ENCODE peak calls at places on chromosomes 16 and 17, in four cellular contexts. One of them, this sample, is unnamed.

GRCh38 chr17:56351675-56352074 is 198.4 kb downstream of the ANKFN1 start:
- DNase-seq in SK-MEL-5: no peak
- DNase-seq in activated CD4-positive, CD25-positive, alpha-beta regulatory T cell: no peak
- DNase-seq in activated T-cell treated with anti-CD3 and anti-CD28 coated beads, Interleukin-2, amount 50 U/mL, for 72 hours: no peak
- DNase-seq in this sample: no peak

GRCh38 chr17:57946798-57947358 is 8.3 kb downstream of the CUEDC1 start:
- DNase-seq in SK-MEL-5: no peak
- DNase-seq in activated CD4-positive, CD25-positive, alpha-beta regulatory T cell: no peak
- DNase-seq in activated T-cell treated with anti-CD3 and anti-CD28 coated beads, Interleukin-2, amount 50 U/mL, for 72 hours: peak; percentile 28
- DNase-seq in this sample: no peak

GRCh38 chr17:45161288-45162021 is at the start of gene HEXIM2:
- DNase-seq in SK-MEL-5: peak; percentile 100
- DNase-seq in activated CD4-positive, CD25-positive, alpha-beta regulatory T cell: peak; percentile 99
- DNase-seq in activated T-cell treated with anti-CD3 and anti-CD28 coated beads, Interleukin-2, amount 50 U/mL, for 72 hours: peak; percentile 96
- DNase-seq in this sample: peak; percentile 99

GRCh38 chr17:81241648-81242420 is 2.7 kb downstream of the NDUFAF8 start:
- DNase-seq in SK-MEL-5: peak; percentile 75
- DNase-seq in activated CD4-positive, CD25-positive, alpha-beta regulatory T cell: peak; percentile 41
- DNase-seq in activated T-cell treated with anti-CD3 and anti-CD28 coated beads, Interleukin-2, amount 50 U/mL, for 72 hours: peak; percentile 81
- DNase-seq in this sample: peak; percentile 48

GRCh38 chr16:84471316-84471715 is 33.1 kb downstream of the MEAK7 start:
- DNase-seq in SK-MEL-5: no peak
- DNase-seq in activated CD4-positive, CD25-positive, alpha-beta regulatory T cell: no peak
- DNase-seq in activated T-cell treated with anti-CD3 and anti-CD28 coated beads, Interleukin-2, amount 50 U/mL, for 72 hours: no peak
- DNase-seq in this sample: no peak

GRCh38 chr17:10758062-10758461 is 28.2 kb upstream of the TMEM220 start:
- DNase-seq in SK-MEL-5: no peak
- DNase-seq in activated CD4-positive, CD25-positive, alpha-beta regulatory T cell: no peak
- DNase-seq in activated T-cell treated with anti-CD3 and anti-CD28 coated beads, Interleukin-2, amount 50 U/mL, for 72 hours: no peak
- DNase-seq in this sample: no peak

GRCh38 chr16:81327483-81328196 is 12.9 kb downstream of the GAN start:
- DNase-seq in SK-MEL-5: no peak
- DNase-seq in activated CD4-positive, CD25-positive, alpha-beta regulatory T cell: no peak
- DNase-seq in activated T-cell treated with anti-CD3 and anti-CD28 coated beads, Interleukin-2, amount 50 U/mL, for 72 hours: no peak
- DNase-seq in this sample: no peak

GRCh38 chr16:68800257-68800875 is 43.0 kb upstream of the TANGO6 start:
- DNase-seq in SK-MEL-5: peak; percentile 90
- DNase-seq in activated CD4-positive, CD25-positive, alpha-beta regulatory T cell: no peak
- DNase-seq in activated T-cell treated with anti-CD3 and anti-CD28 coated beads, Interleukin-2, amount 50 U/mL, for 72 hours: peak; percentile 77
- DNase-seq in this sample: peak; percentile 84

GRCh38 chr16:57301126-57301817 is 16.8 kb upstream of the PLLP start:
- DNase-seq in SK-MEL-5: no peak
- DNase-seq in activated CD4-positive, CD25-positive, alpha-beta regulatory T cell: no peak
- DNase-seq in activated T-cell treated with anti-CD3 and anti-CD28 coated beads, Interleukin-2, amount 50 U/mL, for 72 hours: no peak
- DNase-seq in this sample: no peak

GRCh38 chr16:29808219-29808900 is 2.0 kb downstream of the MAZ start:
- DNase-seq in SK-MEL-5: peak; percentile 20
- DNase-seq in activated CD4-positive, CD25-positive, alpha-beta regulatory T cell: no peak
- DNase-seq in activated T-cell treated with anti-CD3 and anti-CD28 coated beads, Interleukin-2, amount 50 U/mL, for 72 hours: peak; percentile 32
- DNase-seq in this sample: no peak

GRCh38 chr16:4011225-4011939 is 104.9 kb downstream of the ADCY9 start:
- DNase-seq in SK-MEL-5: no peak
- DNase-seq in activated CD4-positive, CD25-positive, alpha-beta regulatory T cell: no peak
- DNase-seq in activated T-cell treated with anti-CD3 and anti-CD28 coated beads, Interleukin-2, amount 50 U/mL, for 72 hours: no peak
- DNase-seq in this sample: no peak

GRCh38 chr17:61411114-61411943 is 11.7 kb downstream of the TBX2 start:
- DNase-seq in SK-MEL-5: no peak
- DNase-seq in activated CD4-positive, CD25-positive, alpha-beta regulatory T cell: no peak
- DNase-seq in activated T-cell treated with anti-CD3 and anti-CD28 coated beads, Interleukin-2, amount 50 U/mL, for 72 hours: no peak
- DNase-seq in this sample: peak; percentile 83

GRCh38 chr17:50209472-50210248 is 8.2 kb upstream of the COL1A1 start:
- DNase-seq in SK-MEL-5: no peak
- DNase-seq in activated CD4-positive, CD25-positive, alpha-beta regulatory T cell: no peak
- DNase-seq in activated T-cell treated with anti-CD3 and anti-CD28 coated beads, Interleukin-2, amount 50 U/mL, for 72 hours: no peak
- DNase-seq in this sample: peak; percentile 84

GRCh38 chr17:80481284-80482057 is 5.1 kb upstream of the NPTX1 start:
- DNase-seq in SK-MEL-5: no peak
- DNase-seq in activated CD4-positive, CD25-positive, alpha-beta regulatory T cell: no peak
- DNase-seq in activated T-cell treated with anti-CD3 and anti-CD28 coated beads, Interleukin-2, amount 50 U/mL, for 72 hours: no peak
- DNase-seq in this sample: no peak

GRCh38 chr17:17413821-17414220 is 63.0 kb upstream of the MED9 start:
- DNase-seq in SK-MEL-5: no peak
- DNase-seq in activated CD4-positive, CD25-positive, alpha-beta regulatory T cell: no peak
- DNase-seq in activated T-cell treated with anti-CD3 and anti-CD28 coated beads, Interleukin-2, amount 50 U/mL, for 72 hours: no peak
- DNase-seq in this sample: peak; percentile 17

GRCh38 chr16:11524098-11524760 is 62.5 kb downstream of the LITAF start:
- DNase-seq in SK-MEL-5: no peak
- DNase-seq in activated CD4-positive, CD25-positive, alpha-beta regulatory T cell: no peak
- DNase-seq in activated T-cell treated with anti-CD3 and anti-CD28 coated beads, Interleukin-2, amount 50 U/mL, for 72 hours: no peak
- DNase-seq in this sample: no peak

GRCh38 chr17:31425646-31426045 is 34.2 kb downstream of the RAB11FIP4 start:
- DNase-seq in SK-MEL-5: no peak
- DNase-seq in activated CD4-positive, CD25-positive, alpha-beta regulatory T cell: no peak
- DNase-seq in activated T-cell treated with anti-CD3 and anti-CD28 coated beads, Interleukin-2, amount 50 U/mL, for 72 hours: no peak
- DNase-seq in this sample: no peak

GRCh38 chr17:5510776-5511175 is 24.4 kb downstream of the MIS12 start:
- DNase-seq in SK-MEL-5: no peak
- DNase-seq in activated CD4-positive, CD25-positive, alpha-beta regulatory T cell: no peak
- DNase-seq in activated T-cell treated with anti-CD3 and anti-CD28 coated beads, Interleukin-2, amount 50 U/mL, for 72 hours: no peak
- DNase-seq in this sample: no peak

GRCh38 chr17:20997711-20998570 is 44.9 kb downstream of the USP22 start:
- DNase-seq in SK-MEL-5: peak; percentile 50
- DNase-seq in activated CD4-positive, CD25-positive, alpha-beta regulatory T cell: no peak
- DNase-seq in activated T-cell treated with anti-CD3 and anti-CD28 coated beads, Interleukin-2, amount 50 U/mL, for 72 hours: no peak
- DNase-seq in this sample: no peak

GRCh38 chr17:44916781-44917241 is 1.5 kb upstream of the GFAP start:
- DNase-seq in SK-MEL-5: peak; percentile 38
- DNase-seq in activated CD4-positive, CD25-positive, alpha-beta regulatory T cell: no peak
- DNase-seq in activated T-cell treated with anti-CD3 and anti-CD28 coated beads, Interleukin-2, amount 50 U/mL, for 72 hours: no peak
- DNase-seq in this sample: no peak

GRCh38 chr16:55144656-55145055 is 179.3 kb upstream of the IRX6 start:
- DNase-seq in SK-MEL-5: peak; percentile 28
- DNase-seq in activated CD4-positive, CD25-positive, alpha-beta regulatory T cell: no peak
- DNase-seq in activated T-cell treated with anti-CD3 and anti-CD28 coated beads, Interleukin-2, amount 50 U/mL, for 72 hours: no peak
- DNase-seq in this sample: no peak

GRCh38 chr16:4409081-4409932 is 7.1 kb downstream of the CORO7 start:
- DNase-seq in SK-MEL-5: no peak
- DNase-seq in activated CD4-positive, CD25-positive, alpha-beta regulatory T cell: no peak
- DNase-seq in activated T-cell treated with anti-CD3 and anti-CD28 coated beads, Interleukin-2, amount 50 U/mL, for 72 hours: no peak
- DNase-seq in this sample: no peak

This sample was measured in cardiac muscle cell.